ENCODE peak calls at places on chromosomes 3 and 15, in four cellular contexts. D is posterior cingulate gyrus, G is ecto neural progenitor cell, E is H9. Z is an unnamed sample.

GRCh38 chr15:38190501-38190900 is 62.1 kb upstream of the SPRED1 start:
- DNase-seq in D (no peak), G (no peak), E (no peak), Z (no peak)

GRCh38 chr3:160346511-160346910 is 52.5 kb downstream of the IFT80 start:
- DNase-seq in D (no peak), G (no peak), E (no peak), Z (no peak)

GRCh38 chr3:15578272-15578671 is 23.1 kb downstream of the HACL1 start:
- DNase-seq in D (no peak), G (no peak), E (no peak), Z (no peak)

GRCh38 chr3:71692139-71692538 is 33.1 kb downstream of the EIF4E3 start:
- DNase-seq in D (no peak), G (no peak), E (no peak), Z (no peak)

GRCh38 chr3:181075098-181075497 is 85.6 kb upstream of the DNAJC19 start:
- DNase-seq in D (no peak), G (peak), E (peak), Z (no peak)

GRCh38 chr3:114214542-114215341 is 22.6 kb downstream of the ZNF80 start:
- DNase-seq in D (no peak), G (no peak), E (no peak), Z (no peak)

GRCh38 chr3:175212896-175213295 is 353.8 kb downstream of the NAALADL2 start:
- DNase-seq in D (no peak), G (no peak), E (no peak), Z (no peak)

GRCh38 chr3:190094201-190094718 is 26.4 kb downstream of the P3H2 start:
- DNase-seq in D (no peak), G (no peak), E (no peak), Z (no peak)

Z was measured in amygdala.